ENCODE peak calls at places on chromosomes 4 and X, in four cellular contexts. N is neural crest cell, U is NCI-H2081, V is bronchial epithelial cell. Y is an unnamed sample.

GRCh38 chr4:20176881-20177280 is 74.8 kb upstream of the SLIT2 start:
- DNase-seq in N (no peak), V (no peak), U (no peak), Y (no peak)

GRCh38 chrX:103157511-103158316 is 57.2 kb upstream of the BEX4 start:
- DNase-seq in U (peak), V (peak), N (peak), Y (no peak)

GRCh38 chrX:153725039-153725831 is 579 bp downstream of the ABCD1 start:
- DNase-seq in U (no peak), N (no peak), V (no peak), Y (no peak)

GRCh38 chr4:39104255-39104654 is 42.2 kb downstream of the KLHL5 start:
- DNase-seq in N (no peak), U (no peak), V (no peak), Y (no peak)

GRCh38 chrX:38965883-38966282 is 164.6 kb downstream of the MID1IP1 start:
- DNase-seq in V (no peak), N (no peak), U (no peak), Y (no peak)

GRCh38 chr4:41120297-41121217 is 93.8 kb downstream of the APBB2 start:
- DNase-seq in V (peak), N (no peak), U (no peak), Y (no peak)

GRCh38 chrX:129845616-129846190 is 2.0 kb upstream of the ZDHHC9 start:
- DNase-seq in V (peak), U (no peak), N (no peak), Y (no peak)

GRCh38 chrX:131975851-131976250 is 47.3 kb upstream of the STK26 start:
- DNase-seq in N (no peak), U (no peak), V (no peak), Y (no peak)

GRCh38 chrX:47212381-47213293 is 5.8 kb upstream of the CDK16 start:
- DNase-seq in V (no peak), N (no peak), U (no peak), Y (no peak)

GRCh38 chrX:45309801-45310200 is 109.1 kb upstream of the DIPK2B start:
- DNase-seq in U (no peak), V (no peak), N (no peak), Y (no peak)

GRCh38 chr4:26235500-26235899 is 85.3 kb upstream of the RBPJ start:
- DNase-seq in U (peak), V (peak), N (no peak), Y (peak)

GRCh38 chrX:101407167-101407747 is 468 bp downstream of the GLA start:
- DNase-seq in V (no peak), N (no peak), U (no peak), Y (no peak)

GRCh38 chrX:140822184-140822583 is 112.6 kb downstream of the LINC00632 start:
- DNase-seq in N (no peak), V (no peak), U (no peak), Y (no peak)

GRCh38 chrX:9907645-9908387 is 59.3 kb upstream of the CLDN34 start:
- DNase-seq in N (no peak), U (no peak), V (peak), Y (no peak)

GRCh38 chr4:38723726-38724506 is 58.9 kb downstream of the TLR10 start:
- DNase-seq in V (no peak), N (no peak), U (no peak), Y (no peak)

GRCh38 chr4:15238720-15239119 is 189.1 kb upstream of the C1QTNF7 start:
- DNase-seq in V (peak), N (peak), U (no peak), Y (no peak)